ENCODE peak calls at places on chromosomes 6 and 20, in six cellular contexts. A is PC-9, B is GM23338, Q is HCT116, H is PC-3, Y is GM23248. R is an unnamed sample. For H3K9me2, the result is how much of the 10 kb centered on the place peaks cover.

GRCh38 chr6:82331031-82331773 is 32.4 kb upstream of the TPBG start:
- DNase-seq in A (peak), B (peak), Q (no peak), H (peak), Y (peak), R (peak)

GRCh38 chr6:17012421-17013225 is 89.2 kb upstream of the STMND1 start:
- DNase-seq in A (no peak), B (peak), Q (no peak), H (peak), Y (no peak), R (peak)

GRCh38 chr6:155274533-155274932 is 10.7 kb downstream of the CLDN20 start:
- DNase-seq in A (no peak), B (no peak), Q (no peak), H (no peak), Y (peak), R (no peak)

GRCh38 chr6:11378639-11379038 is 146.2 kb upstream of the NEDD9 start:
- DNase-seq in A (no peak), B (no peak), Q (no peak), H (no peak), Y (no peak), R (no peak)

GRCh38 chr6:130269969-130270635 is 47.4 kb upstream of the SAMD3 start:
- DNase-seq in A (no peak), B (no peak), Q (no peak), H (no peak), Y (no peak), R (no peak)

GRCh38 chr6:156933201-156934053 is 156.2 kb downstream of the ARID1B start:
- DNase-seq in A (no peak), B (peak), Q (no peak), H (no peak), Y (no peak), R (peak)

GRCh38 chr6:106145741-106146227 is 59.6 kb downstream of the PRDM1 start:
- DNase-seq in A (no peak), B (no peak), Q (no peak), H (peak), Y (peak), R (no peak)

GRCh38 chr20:44959082-44959895 is 908 bp downstream of the TOMM34 start:
- DNase-seq in A (peak), B (peak), Q (no peak), H (peak), Y (peak), R (peak)

GRCh38 chr20:32040142-32040953 is 11.7 kb upstream of the HCK start:
- DNase-seq in A (no peak), B (no peak), Q (no peak), H (no peak), Y (no peak), R (no peak)

GRCh38 chr6:143531720-143532504 is 20.4 kb upstream of the FUCA2 start:
- DNase-seq in A (no peak), B (no peak), Q (no peak), H (no peak), Y (no peak), R (peak)

GRCh38 chr6:142820336-142821016 is 124.5 kb downstream of the HIVEP2 start:
- DNase-seq in A (no peak), B (no peak), Q (no peak), H (no peak), Y (no peak), R (no peak)

GRCh38 chr20:23149623-23150279 is 63.6 kb upstream of the CD93 start:
- DNase-seq in A (peak), B (no peak), Q (no peak), H (peak), Y (no peak), R (no peak)

GRCh38 chr20:32528291-32528891 is 56.7 kb downstream of the NOL4L start:
- DNase-seq in A (no peak), B (no peak), Q (no peak), H (no peak), Y (no peak), R (no peak)

GRCh38 chr6:142323377-142323776 is 21.6 kb downstream of the ADGRG6 start:
- DNase-seq in A (peak), B (no peak), Q (no peak), H (peak), Y (no peak), R (peak)

GRCh38 chr6:169589699-169590257 is 112.1 kb downstream of the WDR27 start:
- DNase-seq in A (no peak), B (no peak), Q (no peak), H (peak), Y (peak), R (no peak)

GRCh38 chr20:20527661-20528060 is 159.8 kb downstream of the INSM1 start:
- DNase-seq in A (no peak), B (no peak), Q (no peak), H (no peak), Y (no peak), R (no peak)

GRCh38 chr6:28981833-28982475 is 23.2 kb downstream of the ZNF311 start:
- DNase-seq in A (peak), B (peak), Q (peak), H (peak), Y (peak), R (peak)

GRCh38 chr6:90940812-90941481 is 354.1 kb upstream of the MAP3K7 start:
- DNase-seq in A (peak), B (peak), Q (peak), H (peak), Y (peak), R (peak)

GRCh38 chr6:135181333-135182119 is 418 bp downstream of the MYB start:
- DNase-seq in A (no peak), B (peak), Q (no peak), H (no peak), Y (peak), R (peak)

GRCh38 chr6:121042766-121043165 is 291.5 kb downstream of the TBC1D32 start:
- DNase-seq in A (no peak), B (no peak), Q (no peak), H (no peak), Y (no peak), R (no peak)

GRCh38 chr6:132587462-132587861 is 2.1 kb downstream of the TAAR5 start:
- DNase-seq in A (no peak), B (no peak), Q (no peak), H (no peak), Y (no peak), R (no peak)

GRCh38 chr6:122323361-122323760 is 76.1 kb upstream of the HSF2 start:
- DNase-seq in A (no peak), B (no peak), Q (no peak), H (no peak), Y (no peak), R (no peak)

GRCh38 chr6:53628354-53629119 is 37.0 kb downstream of the KLHL31 start:
- DNase-seq in A (peak), B (no peak), Q (no peak), H (peak), Y (peak), R (no peak)

GRCh38 chr20:58075980-58076749 is 152.3 kb downstream of the ANKRD60 start:
- DNase-seq in A (no peak), B (no peak), Q (no peak), H (no peak), Y (peak), R (no peak)

GRCh38 chr6:130675072-130675471 is 152.1 kb upstream of the SMLR1 start:
- DNase-seq in A (no peak), B (no peak), Q (no peak), H (peak), Y (peak), R (no peak)

GRCh38 chr6:28941681-28942448 is 18.1 kb upstream of the TRIM27 start:
- DNase-seq in A (no peak), B (peak), Q (no peak), H (peak), Y (peak), R (peak)

GRCh38 chr20:12653642-12654041 is 355.1 kb upstream of the SPTLC3 start:
- DNase-seq in A (no peak), B (no peak), Q (no peak), H (no peak), Y (no peak), R (no peak)

GRCh38 chr6:112282217-112282616 is 27.9 kb upstream of the LAMA4 start:
- DNase-seq in A (peak), B (peak), Q (no peak), H (peak), Y (peak), R (peak)
- H2AFZ ChIP-seq in A (no peak), B (no peak), Q (peak), H (peak), Y (peak), R (no peak)

DNA sequence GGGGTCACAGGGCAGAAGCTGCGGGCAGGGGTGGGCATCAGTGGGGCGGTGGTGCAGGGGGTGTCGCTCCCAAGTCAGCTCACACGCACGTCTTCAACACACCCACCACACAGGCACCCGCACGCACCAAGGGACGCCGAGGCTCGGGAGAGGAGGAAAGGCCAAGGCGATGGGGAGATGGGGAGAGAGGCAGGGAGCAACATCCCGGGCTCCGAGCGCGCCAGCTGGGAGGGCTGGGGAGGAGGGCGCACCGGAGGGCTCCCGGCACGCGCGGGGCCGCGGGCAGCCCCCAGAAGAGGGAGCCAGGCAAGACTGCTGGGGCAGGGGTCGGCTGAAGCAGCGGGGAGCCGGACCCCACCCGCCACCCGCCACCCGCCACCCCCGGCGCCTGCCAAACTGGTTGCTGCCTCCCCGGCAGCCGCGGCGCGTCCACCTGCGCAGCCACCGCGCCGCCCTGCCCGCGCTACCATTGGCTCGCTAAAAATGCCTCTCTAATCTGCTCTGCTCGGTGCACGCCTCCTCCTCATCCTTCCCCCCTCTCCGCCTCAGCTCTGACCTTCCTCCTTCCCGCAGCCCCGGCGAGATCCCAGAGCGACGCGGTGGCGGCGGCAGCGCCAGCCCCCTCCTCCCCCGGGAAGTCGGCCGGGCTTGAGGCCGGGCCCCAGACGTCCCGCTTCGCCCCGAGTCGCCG is at the start of gene PACSIN1:
- DNase-seq in A (no peak), B (peak), Q (no peak), H (peak), Y (peak), R (peak)
- H3K4me3 ChIP-seq in A (peak), B (peak), Q (peak), H (peak), Y (peak), R (peak)

GRCh38 chr20:56940466-56940865 is 311.4 kb downstream of the TFAP2C start:
- DNase-seq in A (no peak), B (no peak), Q (no peak), H (no peak), Y (no peak), R (no peak)
- H3K9me2 ChIP-seq in A (under half), B (under half), Q (under half), H (under half), Y (under half), R (under half)

GRCh38 chr6:84066536-84066935 is 33.0 kb downstream of the MRAP2 start:
- DNase-seq in A (no peak), B (no peak), Q (no peak), H (no peak), Y (no peak), R (no peak)

GRCh38 chr6:84061613-84062398 is 28.2 kb downstream of the MRAP2 start:
- DNase-seq in A (no peak), B (peak), Q (no peak), H (no peak), Y (no peak), R (no peak)

GRCh38 chr6:84062519-84063154 is 29.1 kb downstream of the MRAP2 start:
- DNase-seq in A (no peak), B (no peak), Q (no peak), H (no peak), Y (no peak), R (peak)

GRCh38 chr6:84061174-84061573 is 27.6 kb downstream of the MRAP2 start:
- DNase-seq in A (no peak), B (no peak), Q (no peak), H (no peak), Y (peak), R (no peak)

DNA sequence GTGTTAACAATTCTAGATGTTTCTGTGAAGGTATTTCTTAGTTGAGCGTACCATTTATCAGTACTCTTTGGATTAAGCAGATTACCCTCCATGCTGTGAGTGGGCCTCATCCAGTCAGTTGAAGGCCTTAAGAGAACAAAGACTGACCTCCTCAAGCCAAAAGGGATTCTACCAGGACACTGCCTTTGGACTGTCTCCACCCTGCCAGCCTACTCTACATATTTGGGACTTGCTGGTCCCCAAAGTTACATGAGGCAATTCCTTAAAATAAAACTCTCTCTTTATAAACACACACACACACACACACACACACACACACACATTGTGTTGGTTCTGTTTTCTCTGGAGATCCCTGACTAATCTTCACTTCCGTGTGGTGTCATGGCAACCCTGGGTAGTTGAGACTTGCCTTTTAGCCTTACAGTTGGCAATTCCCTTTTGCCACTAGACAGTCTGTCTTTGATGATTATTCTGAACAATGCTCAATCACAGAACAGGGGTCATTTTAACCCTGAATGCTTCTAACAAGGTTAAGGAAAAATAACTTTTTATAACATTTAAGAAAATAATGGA is 32.2 kb downstream of the MRAP2 start:
- DNase-seq in A (no peak), B (no peak), Q (no peak), H (peak), Y (peak), R (no peak)
- H2AFZ ChIP-seq in A (no peak), B (no peak), Q (no peak), H (no peak), Y (no peak), R (no peak)

R was measured in hepatocyte.